ENCODE peak calls at places on chromosome 17, in six cellular contexts. One of them, this sample, is unnamed.
A peak's percentile ranks its signal among the peaks of the same experiment; 100 is the strongest.

GRCh38 chr17:81099888-81100287 is 64.9 kb downstream of the BAIAP2 start:
- DNase-seq in GM23248: no peak
- DNase-seq in adrenal gland: no peak
- DNase-seq in testis: no peak
- DNase-seq in foreskin fibroblast: no peak
- DNase-seq in cardiac fibroblast: no peak
- DNase-seq in this sample: no peak

GRCh38 chr17:39564201-39564828 is 43.4 kb downstream of the NEUROD2 start:
- DNase-seq in foreskin fibroblast: no peak
- DNase-seq in adrenal gland: no peak
- DNase-seq in GM23248: no peak
- DNase-seq in testis: no peak
- DNase-seq in cardiac fibroblast: no peak
- DNase-seq in this sample: no peak

GRCh38 chr17:6239237-6239798 is 169.1 kb downstream of the WSCD1 start:
- DNase-seq in GM23248: no peak
- DNase-seq in cardiac fibroblast: no peak
- DNase-seq in testis: no peak
- DNase-seq in adrenal gland: no peak
- DNase-seq in foreskin fibroblast: no peak
- DNase-seq in this sample: no peak

GRCh38 chr17:30600830-30601494 is 123.8 kb downstream of the GOSR1 start:
- DNase-seq in cardiac fibroblast: peak; percentile 29
- DNase-seq in testis: peak; percentile 21
- DNase-seq in foreskin fibroblast: no peak
- DNase-seq in GM23248: peak; percentile 63
- DNase-seq in adrenal gland: peak; percentile 23
- DNase-seq in this sample: peak; percentile 18

GRCh38 chr17:5526821-5527598 is 40.6 kb downstream of the MIS12 start:
- DNase-seq in cardiac fibroblast: peak; percentile 97
- DNase-seq in adrenal gland: peak; percentile 96
- DNase-seq in testis: no peak
- DNase-seq in foreskin fibroblast: peak; percentile 98
- DNase-seq in GM23248: peak; percentile 97
- DNase-seq in this sample: peak; percentile 97

GRCh38 chr17:19022747-19023146 is 18.2 kb upstream of the FAM83G start:
- DNase-seq in testis: no peak
- DNase-seq in GM23248: no peak
- DNase-seq in foreskin fibroblast: no peak
- DNase-seq in cardiac fibroblast: no peak
- DNase-seq in adrenal gland: no peak
- DNase-seq in this sample: no peak

GRCh38 chr17:67619555-67619954 is 98.2 kb upstream of the NOL11 start:
- DNase-seq in testis: no peak
- DNase-seq in GM23248: no peak
- DNase-seq in foreskin fibroblast: no peak
- DNase-seq in adrenal gland: no peak
- DNase-seq in cardiac fibroblast: no peak
- DNase-seq in this sample: no peak

GRCh38 chr17:11880714-11881113 is 116.6 kb downstream of the ZNF18 start:
- DNase-seq in GM23248: peak; percentile 1
- DNase-seq in testis: no peak
- DNase-seq in foreskin fibroblast: no peak
- DNase-seq in adrenal gland: no peak
- DNase-seq in cardiac fibroblast: peak; percentile 2
- DNase-seq in this sample: no peak

GRCh38 chr17:73902416-73903181 is 258.4 kb upstream of the SDK2 start:
- DNase-seq in foreskin fibroblast: no peak
- DNase-seq in testis: no peak
- DNase-seq in cardiac fibroblast: no peak
- DNase-seq in GM23248: no peak
- DNase-seq in adrenal gland: no peak
- DNase-seq in this sample: no peak

GRCh38 chr17:34569591-34569990 is 9.8 kb upstream of the TMEM132E start:
- DNase-seq in cardiac fibroblast: no peak
- DNase-seq in adrenal gland: no peak
- DNase-seq in foreskin fibroblast: no peak
- DNase-seq in testis: no peak
- DNase-seq in GM23248: no peak
- DNase-seq in this sample: no peak

GRCh38 chr17:16302856-16303255 is 50.4 kb downstream of the CENPV start:
- DNase-seq in testis: no peak
- DNase-seq in adrenal gland: no peak
- DNase-seq in GM23248: no peak
- DNase-seq in cardiac fibroblast: no peak
- DNase-seq in foreskin fibroblast: no peak
- DNase-seq in this sample: no peak

GRCh38 chr17:39139137-39139516 is 12.3 kb downstream of the PLXDC1 start:
- DNase-seq in testis: no peak
- DNase-seq in cardiac fibroblast: peak; percentile 86
- DNase-seq in GM23248: peak; percentile 93
- DNase-seq in adrenal gland: no peak
- DNase-seq in foreskin fibroblast: peak; percentile 84
- DNase-seq in this sample: peak; percentile 83

GRCh38 chr17:80303824-80304223 is 43.2 kb downstream of the RNF213 start:
- DNase-seq in GM23248: no peak
- DNase-seq in testis: no peak
- DNase-seq in adrenal gland: no peak
- DNase-seq in foreskin fibroblast: no peak
- DNase-seq in cardiac fibroblast: no peak
- DNase-seq in this sample: no peak

GRCh38 chr17:65538679-65539529 is 22.5 kb downstream of the AXIN2 start:
- DNase-seq in cardiac fibroblast: no peak
- DNase-seq in GM23248: no peak
- DNase-seq in testis: no peak
- DNase-seq in foreskin fibroblast: no peak
- DNase-seq in adrenal gland: no peak
- DNase-seq in this sample: no peak

GRCh38 chr17:4074831-4075495 is 67.9 kb downstream of the ZZEF1 start:
- DNase-seq in adrenal gland: no peak
- DNase-seq in foreskin fibroblast: peak; percentile 7
- DNase-seq in GM23248: peak; percentile 47
- DNase-seq in cardiac fibroblast: peak; percentile 64
- DNase-seq in testis: peak; percentile 12
- DNase-seq in this sample: peak; percentile 40

GRCh38 chr17:43220511-43221125 is 7.8 kb downstream of the CCDC200 start:
- DNase-seq in adrenal gland: no peak
- DNase-seq in GM23248: no peak
- DNase-seq in testis: no peak
- DNase-seq in foreskin fibroblast: no peak
- DNase-seq in cardiac fibroblast: no peak
- DNase-seq in this sample: no peak

GRCh38 chr17:45361451-45361850 is 44.6 kb upstream of the MAP3K14 start:
- DNase-seq in testis: no peak
- DNase-seq in cardiac fibroblast: no peak
- DNase-seq in adrenal gland: no peak
- DNase-seq in GM23248: no peak
- DNase-seq in foreskin fibroblast: no peak
- DNase-seq in this sample: no peak

GRCh38 chr17:8128125-8128784 is 4.3 kb upstream of the HES7 start:
- DNase-seq in cardiac fibroblast: no peak
- DNase-seq in foreskin fibroblast: no peak
- DNase-seq in testis: no peak
- DNase-seq in adrenal gland: no peak
- DNase-seq in GM23248: no peak
- DNase-seq in this sample: no peak

GRCh38 chr17:19431691-19432090 is 20.7 kb downstream of the RNF112 start:
- DNase-seq in GM23248: no peak
- DNase-seq in cardiac fibroblast: no peak
- DNase-seq in adrenal gland: no peak
- DNase-seq in foreskin fibroblast: no peak
- DNase-seq in testis: no peak
- DNase-seq in this sample: no peak

GRCh38 chr17:81342700-81343070 is 47.6 kb upstream of the SLC38A10 start:
- DNase-seq in testis: no peak
- DNase-seq in GM23248: peak; percentile 55
- DNase-seq in cardiac fibroblast: no peak
- DNase-seq in adrenal gland: no peak
- DNase-seq in foreskin fibroblast: no peak
- DNase-seq in this sample: peak; percentile 39

GRCh38 chr17:82648761-82649474 is 674 bp upstream of the WDR45B start:
- DNase-seq in GM23248: no peak
- DNase-seq in cardiac fibroblast: no peak
- DNase-seq in adrenal gland: peak; percentile 50
- DNase-seq in testis: peak; percentile 50
- DNase-seq in foreskin fibroblast: no peak
- DNase-seq in this sample: no peak

GRCh38 chr17:69050999-69051775 is 9.5 kb downstream of the ABCA9 start:
- DNase-seq in adrenal gland: peak; percentile 10
- DNase-seq in GM23248: peak; percentile 76
- DNase-seq in testis: no peak
- DNase-seq in foreskin fibroblast: peak; percentile 54
- DNase-seq in cardiac fibroblast: peak; percentile 78
- DNase-seq in this sample: peak; percentile 85

GRCh38 chr17:42675348-42675983 is 1.3 kb downstream of the PLEKHH3 start:
- DNase-seq in cardiac fibroblast: no peak
- DNase-seq in foreskin fibroblast: no peak
- DNase-seq in adrenal gland: no peak
- DNase-seq in GM23248: no peak
- DNase-seq in testis: no peak
- DNase-seq in this sample: no peak

GRCh38 chr17:61494325-61495160 is 42.3 kb downstream of the TBX4 start:
- DNase-seq in cardiac fibroblast: no peak
- DNase-seq in GM23248: no peak
- DNase-seq in testis: no peak
- DNase-seq in adrenal gland: peak; percentile 22
- DNase-seq in foreskin fibroblast: no peak
- DNase-seq in this sample: no peak

GRCh38 chr17:38466346-38467315 is 38.4 kb downstream of the ARHGAP23 start:
- DNase-seq in cardiac fibroblast: no peak
- DNase-seq in adrenal gland: no peak
- DNase-seq in testis: no peak
- DNase-seq in GM23248: peak; percentile 20
- DNase-seq in foreskin fibroblast: no peak
- DNase-seq in this sample: no peak

GRCh38 chr17:43028221-43028861 is 3.3 kb downstream of the RND2 start:
- DNase-seq in foreskin fibroblast: no peak
- DNase-seq in cardiac fibroblast: no peak
- DNase-seq in GM23248: no peak
- DNase-seq in testis: no peak
- DNase-seq in adrenal gland: no peak
- DNase-seq in this sample: no peak

GRCh38 chr17:42547001-42547461 is 5.7 kb upstream of the HSD17B1 start:
- DNase-seq in cardiac fibroblast: no peak
- DNase-seq in adrenal gland: no peak
- DNase-seq in GM23248: no peak
- DNase-seq in foreskin fibroblast: no peak
- DNase-seq in testis: no peak
- DNase-seq in this sample: no peak

GRCh38 chr17:78174332-78174869 is 6.0 kb downstream of the SYNGR2 start:
- DNase-seq in adrenal gland: peak; percentile 79
- DNase-seq in GM23248: no peak
- DNase-seq in cardiac fibroblast: no peak
- DNase-seq in foreskin fibroblast: no peak
- DNase-seq in testis: peak; percentile 65
- DNase-seq in this sample: no peak

GRCh38 chr17:72434991-72435618 is 314.3 kb downstream of the SOX9 start:
- DNase-seq in GM23248: no peak
- DNase-seq in cardiac fibroblast: no peak
- DNase-seq in testis: no peak
- DNase-seq in foreskin fibroblast: no peak
- DNase-seq in adrenal gland: no peak
- DNase-seq in this sample: no peak
- H3K4me3 ChIP-seq in GM23248: no peak overlapping the region
- H3K4me3 ChIP-seq in cardiac fibroblast: no peak overlapping the region
- H3K4me3 ChIP-seq in testis: no peak overlapping the region
- H3K4me3 ChIP-seq in foreskin fibroblast: no peak overlapping the region
- H3K4me3 ChIP-seq in adrenal gland: no peak overlapping the region
- H3K4me3 ChIP-seq in this sample: no peak overlapping the region

DNA sequence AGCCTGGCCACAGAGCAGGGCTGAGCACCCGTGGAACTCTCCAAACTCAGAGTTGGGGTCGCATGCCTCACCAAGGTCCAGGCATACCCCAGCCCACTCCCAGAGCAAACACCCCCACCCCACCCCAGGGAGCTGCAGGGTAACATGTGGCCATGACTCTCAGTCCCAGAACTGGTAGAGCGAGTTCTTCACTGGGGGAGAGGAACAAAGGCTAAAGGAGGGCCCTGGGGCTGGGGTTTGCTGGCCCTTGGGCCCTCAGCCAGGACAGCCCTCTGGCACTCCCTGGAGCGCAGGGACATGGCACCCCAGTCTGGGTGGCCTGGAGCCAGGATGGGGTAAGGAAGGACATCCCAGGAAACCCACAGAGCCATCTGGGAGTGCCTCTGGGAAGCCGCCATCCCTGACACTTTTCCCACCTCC is 4.2 kb downstream of the HID1 start:
- DNase-seq in cardiac fibroblast: no peak
- DNase-seq in foreskin fibroblast: no peak
- DNase-seq in GM23248: no peak
- DNase-seq in adrenal gland: no peak
- DNase-seq in testis: no peak
- DNase-seq in this sample: no peak
- H3K4me3 ChIP-seq in cardiac fibroblast: no peak overlapping the region
- H3K4me3 ChIP-seq in foreskin fibroblast: no peak overlapping the region
- H3K4me3 ChIP-seq in GM23248: no peak overlapping the region
- H3K4me3 ChIP-seq in adrenal gland: no peak overlapping the region
- H3K4me3 ChIP-seq in testis: no peak overlapping the region
- H3K4me3 ChIP-seq in this sample: no peak overlapping the region

DNA sequence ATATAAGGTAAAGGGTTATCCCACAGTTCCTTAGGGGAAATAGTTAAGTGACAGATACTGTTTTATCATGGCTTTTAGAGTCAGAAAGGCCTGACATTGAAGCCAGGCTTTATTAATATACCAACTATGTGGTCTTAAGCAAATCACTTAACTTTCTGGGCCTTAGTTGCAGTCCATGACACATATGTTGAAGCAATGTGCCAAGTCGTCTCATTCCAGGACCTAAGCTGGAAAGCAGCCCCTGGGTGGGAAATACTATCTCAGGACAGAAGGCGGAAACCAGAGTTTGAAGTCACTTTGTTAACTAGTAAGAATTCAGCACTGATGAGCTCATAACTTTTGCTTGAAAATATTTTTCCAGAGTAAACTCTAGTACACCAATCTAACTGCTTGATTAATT is 80.0 kb downstream of the USP32 start:
- DNase-seq in cardiac fibroblast: peak; percentile 67
- DNase-seq in testis: no peak
- DNase-seq in GM23248: peak; percentile 71
- DNase-seq in adrenal gland: no peak
- DNase-seq in foreskin fibroblast: peak; percentile 26
- DNase-seq in this sample: no peak
- H3K4me3 ChIP-seq in cardiac fibroblast: no peak overlapping the region
- H3K4me3 ChIP-seq in testis: no peak overlapping the region
- H3K4me3 ChIP-seq in GM23248: no peak overlapping the region
- H3K4me3 ChIP-seq in adrenal gland: no peak overlapping the region
- H3K4me3 ChIP-seq in foreskin fibroblast: no peak overlapping the region
- H3K4me3 ChIP-seq in this sample: no peak overlapping the region

GRCh38 chr17:1294157-1294717 is 14.8 kb downstream of the TRARG1 start:
- DNase-seq in testis: no peak
- DNase-seq in cardiac fibroblast: no peak
- DNase-seq in foreskin fibroblast: no peak
- DNase-seq in adrenal gland: peak; percentile 19
- DNase-seq in GM23248: no peak
- DNase-seq in this sample: no peak

GRCh38 chr17:1290676-1291075 is 11.2 kb downstream of the TRARG1 start:
- DNase-seq in foreskin fibroblast: no peak
- DNase-seq in adrenal gland: no peak
- DNase-seq in cardiac fibroblast: no peak
- DNase-seq in testis: no peak
- DNase-seq in GM23248: no peak
- DNase-seq in this sample: no peak

GRCh38 chr17:1286379-1287106 is 7.1 kb downstream of the TRARG1 start:
- DNase-seq in foreskin fibroblast: no peak
- DNase-seq in cardiac fibroblast: no peak
- DNase-seq in adrenal gland: no peak
- DNase-seq in testis: no peak
- DNase-seq in GM23248: no peak
- DNase-seq in this sample: no peak

GRCh38 chr17:1289695-1290094 is 10.2 kb downstream of the TRARG1 start:
- DNase-seq in testis: no peak
- DNase-seq in foreskin fibroblast: no peak
- DNase-seq in cardiac fibroblast: no peak
- DNase-seq in GM23248: no peak
- DNase-seq in adrenal gland: no peak
- DNase-seq in this sample: no peak
- H3K4me3 ChIP-seq in testis: no peak overlapping the region
- H3K4me3 ChIP-seq in foreskin fibroblast: no peak overlapping the region
- H3K4me3 ChIP-seq in cardiac fibroblast: no peak overlapping the region
- H3K4me3 ChIP-seq in GM23248: no peak overlapping the region
- H3K4me3 ChIP-seq in adrenal gland: no peak overlapping the region
- H3K4me3 ChIP-seq in this sample: no peak overlapping the region

This sample was measured in fibroblast of villous mesenchyme.